ENCODE peak calls at places on chromosomes 4 and X, in eight cellular contexts. W, P, H, S, O, E, U and L are unnamed samples.

GRCh38 chr4:151730003-151730559 is 30.7 kb downstream of the GATB start:
- DNase-seq in E (no peak), P (no peak), H (no peak), O (peak; percentile 10), S (no peak), U (no peak), W (peak; percentile 46), L (no peak)

GRCh38 chrX:134949271-134949670 is 41.5 kb upstream of the SMIM10 start:
- DNase-seq in W (no peak), H (no peak), S (no peak), U (no peak), E (no peak), P (peak; percentile 59), O (peak; percentile 62), L (peak; percentile 59)

GRCh38 chr4:102137217-102137616 is 208.1 kb downstream of the SLC39A8 start:
- DNase-seq in W (no peak), H (no peak), U (no peak), O (no peak), S (no peak), E (no peak), P (no peak), L (no peak)

GRCh38 chrX:78316310-78316709 is 11.1 kb downstream of the CYSLTR1 start:
- DNase-seq in O (no peak), E (no peak), W (no peak), H (no peak), P (no peak), U (no peak), S (no peak), L (no peak)

GRCh38 chrX:19682712-19683331 is 167.5 kb upstream of the MAP3K15 start:
- DNase-seq in W (peak; percentile 19), S (peak; percentile 23), P (no peak), H (no peak), E (peak; percentile 55), U (no peak), O (no peak), L (no peak)

GRCh38 chr4:118270492-118270891 is 82.3 kb downstream of the PRSS12 start:
- DNase-seq in H (no peak), O (peak; percentile 35), P (peak; percentile 23), W (no peak), E (peak; percentile 37), S (peak; percentile 67), U (no peak), L (peak; percentile 63)

GRCh38 chrX:82961129-82961528 is 547.0 kb upstream of the POU3F4 start:
- DNase-seq in S (peak; percentile 6), E (no peak), W (peak; percentile 11), P (no peak), U (no peak), H (no peak), O (peak; percentile 23), L (no peak)

GRCh38 chr4:67680568-67681222 is 20.3 kb downstream of the UBA6 start:
- DNase-seq in O (no peak), E (no peak), P (no peak), H (no peak), U (no peak), W (no peak), S (no peak), L (no peak)

GRCh38 chr4:76549765-76550164 is 114.7 kb downstream of the SHROOM3 start:
- DNase-seq in E (no peak), U (no peak), P (no peak), H (no peak), W (no peak), S (no peak), O (no peak), L (no peak)

GRCh38 chrX:20521245-20521644 is 254.5 kb upstream of the RPS6KA3 start:
- DNase-seq in U (no peak), O (no peak), P (no peak), H (no peak), W (no peak), E (no peak), S (no peak), L (no peak)

GRCh38 chr4:174265917-174266316 is 17.6 kb downstream of the FBXO8 start:
- DNase-seq in P (no peak), O (no peak), U (no peak), S (no peak), W (no peak), H (no peak), E (peak; percentile 46), L (no peak)

GRCh38 chrX:107574054-107574683 is 54.1 kb upstream of the PRPS1 start:
- DNase-seq in E (no peak), O (no peak), W (no peak), S (no peak), P (peak; percentile 15), H (no peak), U (no peak), L (no peak)

GRCh38 chrX:97057349-97057909 is 173.7 kb downstream of the RPA4 start:
- DNase-seq in E (no peak), P (no peak), O (no peak), S (no peak), W (no peak), H (no peak), U (no peak), L (peak; percentile 1)

GRCh38 chr4:82704156-82704555 is 94.4 kb downstream of the SCD5 start:
- DNase-seq in H (no peak), P (no peak), E (no peak), U (no peak), W (no peak), O (no peak), S (no peak), L (no peak)

GRCh38 chr4:157994863-157995262 is 178.0 kb downstream of the GASK1B start:
- DNase-seq in P (peak; percentile 5), O (no peak), W (no peak), S (no peak), E (no peak), U (no peak), H (no peak), L (peak; percentile 50)

GRCh38 chr4:119162174-119162573 is 26.5 kb downstream of the MYOZ2 start:
- DNase-seq in S (no peak), O (no peak), H (no peak), P (no peak), U (no peak), E (no peak), W (no peak), L (no peak)

GRCh38 chr4:11633435-11633834 is 204.7 kb upstream of the HS3ST1 start:
- DNase-seq in E (no peak), U (no peak), S (no peak), O (no peak), P (no peak), W (no peak), H (no peak), L (no peak)

DNA sequence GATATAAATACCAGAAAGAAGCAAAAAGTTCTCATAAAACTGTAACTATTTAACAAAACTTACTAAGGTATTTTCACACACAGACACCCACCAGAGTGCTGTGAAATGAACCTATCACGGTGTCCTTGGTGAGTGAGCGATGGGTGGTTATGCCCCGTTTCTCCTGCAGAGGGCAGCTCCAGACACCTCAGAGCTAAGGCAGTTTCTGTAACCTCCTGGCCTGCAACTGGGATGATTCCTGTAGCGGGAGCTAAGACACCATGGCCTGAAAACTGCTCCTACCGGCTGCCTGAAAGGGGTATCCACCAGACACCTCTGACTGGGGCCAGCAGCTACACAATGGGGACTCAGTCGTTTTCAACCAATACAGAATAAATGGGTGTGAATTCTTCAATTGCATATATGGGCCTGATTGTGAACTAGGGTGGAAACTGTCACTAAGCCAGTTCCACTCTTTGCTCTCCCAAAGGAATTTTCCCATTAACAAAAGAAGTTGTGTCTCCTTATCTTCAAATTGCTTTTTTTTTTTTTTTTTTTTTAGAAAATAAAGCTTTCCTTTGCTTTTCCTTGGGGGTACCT is 2375.8 kb upstream of the TENM3 start:
- DNase-seq in O (peak; percentile 80), H (peak; percentile 15), W (peak; percentile 89), S (peak; percentile 47), P (peak; percentile 13), E (peak; percentile 56), U (peak; percentile 16), L (no peak)
- TF ChIP-seq MAX in O (no peak), H (no peak), W (no peak), S (no peak), P (no peak), E (no peak), U (no peak), L (no peak)

GRCh38 chr4:154399259-154399974 is 92.2 kb downstream of the DCHS2 start:
- DNase-seq in H (no peak), S (no peak), O (no peak), P (peak; percentile 27), E (no peak), W (no peak), U (no peak), L (no peak)
- TF ChIP-seq MAX in H (no peak), S (no peak), O (no peak), P (no peak), E (no peak), W (no peak), U (no peak), L (no peak)

GRCh38 chrX:42491145-42491907 is 286.6 kb downstream of the PPP1R2C start:
- DNase-seq in O (no peak), S (no peak), W (no peak), H (no peak), E (no peak), U (no peak), P (no peak), L (no peak)
- TF ChIP-seq MAX in O (no peak), S (no peak), W (no peak), H (no peak), E (no peak), U (no peak), P (no peak), L (no peak)

GRCh38 chr4:78610546-78611214 is 59.1 kb downstream of the ANXA3 start:
- DNase-seq in U (no peak), S (peak; percentile 63), H (peak; percentile 43), E (no peak), O (no peak), P (no peak), W (no peak), L (peak; percentile 31)
- TF ChIP-seq MAX in U (no peak), S (no peak), H (no peak), E (no peak), O (no peak), P (no peak), W (no peak), L (no peak)